ENCODE peak calls at places on chromosome X, in six cellular contexts. M, C, Q, P, L and H are unnamed samples.

GRCh38 chrX:82813671-82814078 is 694.4 kb upstream of the POU3F4 start:
- DNase-seq in Q (no peak), M (no peak), L (no peak), C (peak; percentile 68), P (no peak), H (peak; percentile 78)

GRCh38 chrX:68511255-68511654 is 12.4 kb downstream of the YIPF6 start:
- DNase-seq in Q (no peak), M (peak; percentile 31), L (no peak), P (peak; percentile 30), C (peak; percentile 33), H (peak; percentile 23)

GRCh38 chrX:102651968-102652744 is 873 bp downstream of the GPRASP1 start:
- DNase-seq in Q (no peak), L (no peak), M (no peak), C (no peak), P (peak; percentile 10), H (no peak)

GRCh38 chrX:10939384-10939783 is 171.7 kb upstream of the HCCS start:
- DNase-seq in Q (no peak), M (no peak), C (no peak), L (no peak), P (no peak), H (peak; percentile 1)

GRCh38 chrX:85570496-85570895 is 191.0 kb upstream of the POF1B start:
- DNase-seq in L (no peak), M (no peak), P (no peak), C (no peak), Q (no peak), H (no peak)

GRCh38 chrX:135923353-135923752 is 29.8 kb downstream of the SAGE1 start:
- DNase-seq in Q (no peak), M (no peak), C (peak; percentile 8), P (peak; percentile 11), L (no peak), H (peak; percentile 6)

GRCh38 chrX:69165116-69165651 is at the start of gene PJA1:
- DNase-seq in L (peak; percentile 38), M (peak; percentile 6), Q (peak; percentile 35), P (peak; percentile 73), C (peak; percentile 36), H (peak; percentile 73)

GRCh38 chrX:8067754-8068469 is 103.2 kb downstream of the VCX2 start:
- DNase-seq in Q (no peak), C (peak; percentile 36), L (no peak), P (no peak), M (no peak), H (peak; percentile 63)

GRCh38 chrX:72020204-72020603 is 109.6 kb downstream of the NHSL2 start:
- DNase-seq in P (no peak), C (no peak), M (no peak), L (no peak), Q (no peak), H (no peak)

GRCh38 chrX:44042731-44043130 is 69.5 kb upstream of the NDP start:
- DNase-seq in C (no peak), P (no peak), M (no peak), Q (no peak), L (no peak), H (no peak)

GRCh38 chrX:12329476-12329875 is 191.2 kb downstream of the FRMPD4 start:
- DNase-seq in P (no peak), L (no peak), Q (no peak), M (no peak), C (no peak), H (no peak)

GRCh38 chrX:121322159-121322558 is 274.7 kb downstream of the GLUD2 start:
- DNase-seq in Q (no peak), P (no peak), L (no peak), M (no peak), C (no peak), H (no peak)

GRCh38 chrX:132488092-132488749 is 617 bp downstream of the MBNL3 start:
- DNase-seq in P (no peak), M (peak; percentile 59), L (no peak), Q (no peak), C (no peak), H (peak; percentile 25)

GRCh38 chrX:68196939-68197791 is 236.1 kb downstream of the OPHN1 start:
- DNase-seq in P (peak; percentile 69), M (peak; percentile 3), C (peak; percentile 53), L (peak; percentile 11), Q (peak; percentile 2), H (peak; percentile 62)

GRCh38 chrX:40465735-40466551 is 114.8 kb upstream of the ATP6AP2 start:
- DNase-seq in L (no peak), C (no peak), P (no peak), Q (no peak), M (no peak), H (no peak)

GRCh38 chrX:101659601-101660063 is at the start of gene ARMCX2:
- DNase-seq in Q (peak; percentile 56), L (no peak), M (no peak), C (no peak), P (peak; percentile 59), H (no peak)

GRCh38 chrX:52979568-52979967 is 21.2 kb upstream of the FAM156A start:
- DNase-seq in L (no peak), C (no peak), P (no peak), Q (no peak), M (no peak), H (no peak)

GRCh38 chrX:95703696-95704095 is 980.9 kb upstream of the DIAPH2 start:
- DNase-seq in Q (no peak), P (no peak), M (no peak), L (no peak), C (peak; percentile 3), H (no peak)

GRCh38 chrX:39840141-39841126 is 257.3 kb downstream of the BCOR start:
- DNase-seq in C (no peak), M (no peak), Q (no peak), P (no peak), L (no peak), H (no peak)

GRCh38 chrX:133983974-133984578 is 1.3 kb downstream of the GPC3 start:
- DNase-seq in M (no peak), Q (no peak), L (no peak), C (no peak), P (no peak), H (no peak)

GRCh38 chrX:119181491-119181890 is 53.9 kb upstream of the KIAA1210 start:
- DNase-seq in C (peak; percentile 17), Q (no peak), L (no peak), M (no peak), P (peak; percentile 26), H (peak; percentile 14)

GRCh38 chrX:41602946-41603345 is 85.8 kb upstream of the GPR34 start:
- DNase-seq in Q (no peak), C (no peak), P (no peak), M (no peak), L (no peak), H (no peak)

GRCh38 chrX:150364347-150365050 is 1.4 kb downstream of the MAMLD1 start:
- DNase-seq in P (peak; percentile 10), C (no peak), L (no peak), Q (no peak), M (no peak), H (peak; percentile 20)

GRCh38 chrX:119655125-119655524 is 37.8 kb downstream of the SEPTIN6 start:
- DNase-seq in P (no peak), Q (no peak), M (no peak), C (no peak), L (no peak), H (peak; percentile 23)

GRCh38 chrX:111869639-111870034 is 6.3 kb upstream of the TRPC5OS start:
- DNase-seq in Q (peak; percentile 1), M (peak; percentile 15), C (peak; percentile 44), P (peak; percentile 47), L (peak; percentile 24), H (peak; percentile 68)

GRCh38 chrX:87664381-87664780 is 146.8 kb downstream of the KLHL4 start:
- DNase-seq in C (peak; percentile 36), M (peak; percentile 13), L (no peak), Q (no peak), P (peak; percentile 7), H (peak; percentile 31)

GRCh38 chrX:129738466-129739308 is at the start of gene XPNPEP2:
- DNase-seq in M (no peak), P (peak; percentile 10), Q (no peak), L (no peak), C (no peak), H (no peak)

GRCh38 chrX:153460826-153461225 is 9.6 kb downstream of the HAUS7 start:
- DNase-seq in Q (no peak), C (peak; percentile 51), L (peak; percentile 49), P (peak; percentile 68), M (peak; percentile 19), H (peak; percentile 21)

GRCh38 chrX:10288400-10288799 is 131.6 kb downstream of the CLCN4 start:
- DNase-seq in L (no peak), C (no peak), M (no peak), Q (no peak), P (no peak), H (no peak)

GRCh38 chrX:69238153-69238959 is 73.1 kb upstream of the PJA1 start:
- DNase-seq in L (no peak), P (no peak), Q (peak; percentile 58), C (no peak), M (no peak), H (no peak)

GRCh38 chrX:20221902-20222301 is 44.8 kb downstream of the RPS6KA3 start:
- DNase-seq in P (no peak), M (no peak), C (no peak), L (no peak), Q (no peak), H (no peak)

GRCh38 chrX:106726485-106727437 is at the start of gene RNF128:
- DNase-seq in P (peak; percentile 74), L (peak; percentile 44), Q (peak; percentile 2), C (peak; percentile 19), M (no peak), H (peak; percentile 78)

GRCh38 chrX:9676311-9676710 is 89.3 kb downstream of the GPR143 start:
- DNase-seq in Q (no peak), C (no peak), M (no peak), L (no peak), P (no peak), H (no peak)

GRCh38 chrX:132480581-132481203 is 8.1 kb downstream of the MBNL3 start:
- DNase-seq in Q (no peak), L (no peak), C (no peak), P (no peak), M (peak; percentile 43), H (peak; percentile 94)

GRCh38 chrX:21975827-21976226 is 35.3 kb downstream of the SMS start:
- DNase-seq in P (no peak), M (no peak), Q (no peak), C (peak; percentile 22), L (no peak), H (no peak)

GRCh38 chrX:30141966-30142365 is 73.4 kb upstream of the MAGEB2 start:
- DNase-seq in L (no peak), P (peak; percentile 59), M (peak; percentile 28), Q (no peak), C (peak; percentile 47), H (peak; percentile 16)

GRCh38 chrX:76477352-76477751 is 49.8 kb downstream of the MAGEE1 start:
- DNase-seq in P (no peak), Q (no peak), C (no peak), M (no peak), L (no peak), H (no peak)

GRCh38 chrX:73683236-73683859 is 120.4 kb downstream of the CHIC1 start:
- DNase-seq in P (no peak), C (no peak), L (no peak), Q (no peak), M (no peak), H (no peak)

GRCh38 chrX:34365482-34365881 is 233.4 kb upstream of the FAM47A start:
- DNase-seq in C (peak; percentile 15), M (no peak), Q (no peak), L (no peak), P (peak; percentile 17), H (peak; percentile 32)